ENCODE peak calls at places on chromosomes 6 and 20, in nine cellular contexts. S is activated naive CD8-positive, alpha-beta T cell treated with anti-CD3 and anti-CD28 coated beads, Interleukin-2, amount 50 U/mL, for 16 hours; L is iris pigment epithelial cell; O is left colon; Y is IMR-90; I is activated CD4-positive, alpha-beta memory T cell treated with anti-CD3 and anti-CD28 coated beads, Interleukin-2, amount 10 ng/mL, durations not matched to agents 7 days and 5 days; R is NCI-H2029 treated with DMSO at 0.1 percent for 48 hours; B is hepatic stellate cell; P is GM12878. D is an unnamed sample.

GRCh38 chr6:52253494-52253893 is 9.2 kb upstream of the IL17F start:
- DNase-seq in S (no peak), L (no peak), O (no peak), Y (no peak), I (peak), R (no peak), B (no peak), P (no peak), D (no peak)

GRCh38 chr6:143248359-143248758 is 187.7 kb downstream of the AIG1 start:
- DNase-seq in S (no peak), L (no peak), O (no peak), Y (no peak), I (no peak), R (no peak), B (no peak), P (no peak), D (no peak)

GRCh38 chr6:5666695-5667094 is 340.0 kb downstream of the NRN1 start:
- DNase-seq in S (no peak), L (no peak), O (no peak), Y (no peak), I (no peak), R (no peak), B (no peak), P (no peak), D (no peak)

GRCh38 chr20:61754976-61755778 is 310.5 kb downstream of the TAF4 start:
- DNase-seq in S (no peak), L (no peak), O (no peak), Y (no peak), I (no peak), R (no peak), B (no peak), P (no peak), D (no peak)

GRCh38 chr6:134826889-134827737 is 122.8 kb downstream of the ALDH8A1 start:
- DNase-seq in S (no peak), L (peak), O (peak), Y (peak), I (no peak), R (no peak), B (peak), P (no peak), D (peak)

GRCh38 chr6:28941681-28942448 is 18.1 kb upstream of the TRIM27 start:
- DNase-seq in S (no peak), L (no peak), O (no peak), Y (no peak), I (no peak), R (no peak), B (no peak), P (no peak), D (no peak)

GRCh38 chr6:166683477-166683876 is 56.4 kb upstream of the RPS6KA2 start:
- DNase-seq in S (no peak), L (peak), O (no peak), Y (peak), I (no peak), R (no peak), B (no peak), P (no peak), D (no peak)

GRCh38 chr6:143784316-143784715 is 58.8 kb upstream of the LTV1 start:
- DNase-seq in S (no peak), L (no peak), O (no peak), Y (no peak), I (no peak), R (no peak), B (no peak), P (no peak), D (no peak)

GRCh38 chr20:1397710-1398109 is 4.9 kb upstream of the FKBP1A start:
- DNase-seq in S (no peak), L (no peak), O (no peak), Y (peak), I (no peak), R (no peak), B (no peak), P (no peak), D (no peak)

GRCh38 chr6:144659202-144659731 is 374.1 kb downstream of the UTRN start:
- DNase-seq in S (no peak), L (peak), O (peak), Y (peak), I (no peak), R (no peak), B (no peak), P (no peak), D (no peak)

GRCh38 chr6:144519429-144519828 is 234.3 kb downstream of the UTRN start:
- DNase-seq in S (no peak), L (no peak), O (no peak), Y (no peak), I (no peak), R (no peak), B (peak), P (no peak), D (no peak)

GRCh38 chr6:72864799-72865198 is 242.9 kb downstream of the KCNQ5 start:
- DNase-seq in S (no peak), L (no peak), O (no peak), Y (no peak), I (no peak), R (peak), B (no peak), P (no peak), D (no peak)

GRCh38 chr6:107578642-107579332 is 88.9 kb downstream of the SOBP start:
- DNase-seq in S (no peak), L (no peak), O (no peak), Y (no peak), I (no peak), R (no peak), B (no peak), P (no peak), D (no peak)

GRCh38 chr6:373773-374724 is 17.5 kb upstream of the IRF4 start:
- DNase-seq in S (no peak), L (no peak), O (peak), Y (peak), I (no peak), R (no peak), B (peak), P (no peak), D (no peak)

GRCh38 chr6:56040271-56040670 is 164.9 kb upstream of the BMP5 start:
- DNase-seq in S (no peak), L (peak), O (no peak), Y (peak), I (no peak), R (no peak), B (no peak), P (no peak), D (no peak)

GRCh38 chr20:47352332-47353223 is 3.9 kb downstream of the ZMYND8 start:
- DNase-seq in S (no peak), L (peak), O (no peak), Y (no peak), I (no peak), R (peak), B (no peak), P (no peak), D (no peak)

GRCh38 chr6:157929076-157929475 is 52.6 kb upstream of the SYNJ2 start:
- DNase-seq in S (no peak), L (no peak), O (no peak), Y (no peak), I (no peak), R (no peak), B (no peak), P (no peak), D (no peak)

GRCh38 chr6:52208612-52209011 is 22.4 kb downstream of the IL17A start:
- DNase-seq in S (no peak), L (no peak), O (no peak), Y (no peak), I (no peak), R (no peak), B (no peak), P (no peak), D (no peak)

GRCh38 chr6:33840064-33840926 is 36.5 kb upstream of the MLN start:
- DNase-seq in S (no peak), L (peak), O (peak), Y (peak), I (peak), R (peak), B (peak), P (peak), D (no peak)

GRCh38 chr6:49565855-49566254 is 15.4 kb downstream of the C6orf141 start:
- DNase-seq in S (no peak), L (peak), O (no peak), Y (no peak), I (no peak), R (no peak), B (no peak), P (no peak), D (no peak)

GRCh38 chr20:63495771-63496403 is 3.0 kb downstream of the EEF1A2 start:
- DNase-seq in S (peak), L (peak), O (peak), Y (peak), I (peak), R (no peak), B (peak), P (no peak), D (peak)

GRCh38 chr6:19415605-19416326 is 421.4 kb upstream of the ID4 start:
- DNase-seq in S (no peak), L (peak), O (no peak), Y (peak), I (no peak), R (no peak), B (peak), P (no peak), D (no peak)